ENCODE peak calls at places on chromosome 17, in ten cellular contexts. U is transverse colon; P is right lobe of liver; F is chondrocyte; S is HFFc6; J is dorsolateral prefrontal cortex; K is CD8-positive, alpha-beta T cell; W is IMR-90; D is neural crest cell; G is glutamatergic neuron. H is an unnamed sample.

GRCh38 chr17:6666077-6666521 is 14.5 kb downstream of the C17orf100 start:
- DNase-seq in U (peak), P (peak), F (no peak), S (peak), J (peak), K (no peak), W (peak), D (peak), G (peak), H (peak)

GRCh38 chr17:43846221-43846712 is 709 bp upstream of the CD300LG start:
- DNase-seq in U (peak), P (peak), F (no peak), S (peak), J (peak), K (peak), W (peak), D (peak), G (peak), H (peak)

GRCh38 chr17:16215965-16216316 is 607 bp upstream of the NCOR1 start:
- DNase-seq in U (peak), P (no peak), F (no peak), S (no peak), J (no peak), K (no peak), W (no peak), D (no peak), G (no peak), H (no peak)

GRCh38 chr17:66200685-66201092 is 8.8 kb upstream of the CEP112 start:
- DNase-seq in U (peak), P (peak), F (no peak), S (peak), J (peak), K (peak), W (peak), D (peak), G (peak), H (peak)

GRCh38 chr17:37340804-37341203 is 35.0 kb upstream of the C17orf78 start:
- DNase-seq in U (no peak), P (no peak), F (no peak), S (no peak), J (no peak), K (no peak), W (no peak), D (no peak), G (no peak), H (no peak)

GRCh38 chr17:9971991-9972390 is 66.9 kb upstream of the RCVRN start:
- DNase-seq in U (peak), P (no peak), F (no peak), S (peak), J (peak), K (no peak), W (peak), D (no peak), G (no peak), H (peak)

GRCh38 chr17:65509032-65509431 is 52.4 kb downstream of the AXIN2 start:
- DNase-seq in U (no peak), P (no peak), F (no peak), S (no peak), J (no peak), K (no peak), W (no peak), D (no peak), G (no peak), H (no peak)

GRCh38 chr17:31477417-31478055 is 86.1 kb downstream of the RAB11FIP4 start:
- DNase-seq in U (no peak), P (no peak), F (no peak), S (no peak), J (no peak), K (no peak), W (no peak), D (no peak), G (no peak), H (no peak)

GRCh38 chr17:34412965-34413441 is 50.0 kb upstream of the CCL1 start:
- DNase-seq in U (no peak), P (no peak), F (no peak), S (peak), J (no peak), K (no peak), W (peak), D (no peak), G (no peak), H (no peak)

GRCh38 chr17:4955091-4955490 is 4.2 kb downstream of the ENO3 start:
- DNase-seq in U (no peak), P (no peak), F (no peak), S (no peak), J (no peak), K (no peak), W (no peak), D (no peak), G (no peak), H (no peak)

GRCh38 chr17:4959261-4959965 is 8.2 kb downstream of the SPAG7 start:
- DNase-seq in U (no peak), P (no peak), F (no peak), S (no peak), J (no peak), K (no peak), W (no peak), D (no peak), G (no peak), H (no peak)

GRCh38 chr17:4958102-4958501 is 7.2 kb downstream of the ENO3 start:
- DNase-seq in U (no peak), P (peak), F (no peak), S (no peak), J (no peak), K (no peak), W (no peak), D (no peak), G (no peak), H (no peak)

GRCh38 chr17:4953461-4953961 is 2.6 kb downstream of the ENO3 start:
- DNase-seq in U (no peak), P (no peak), F (no peak), S (peak), J (no peak), K (no peak), W (peak), D (no peak), G (no peak), H (peak)

DNA sequence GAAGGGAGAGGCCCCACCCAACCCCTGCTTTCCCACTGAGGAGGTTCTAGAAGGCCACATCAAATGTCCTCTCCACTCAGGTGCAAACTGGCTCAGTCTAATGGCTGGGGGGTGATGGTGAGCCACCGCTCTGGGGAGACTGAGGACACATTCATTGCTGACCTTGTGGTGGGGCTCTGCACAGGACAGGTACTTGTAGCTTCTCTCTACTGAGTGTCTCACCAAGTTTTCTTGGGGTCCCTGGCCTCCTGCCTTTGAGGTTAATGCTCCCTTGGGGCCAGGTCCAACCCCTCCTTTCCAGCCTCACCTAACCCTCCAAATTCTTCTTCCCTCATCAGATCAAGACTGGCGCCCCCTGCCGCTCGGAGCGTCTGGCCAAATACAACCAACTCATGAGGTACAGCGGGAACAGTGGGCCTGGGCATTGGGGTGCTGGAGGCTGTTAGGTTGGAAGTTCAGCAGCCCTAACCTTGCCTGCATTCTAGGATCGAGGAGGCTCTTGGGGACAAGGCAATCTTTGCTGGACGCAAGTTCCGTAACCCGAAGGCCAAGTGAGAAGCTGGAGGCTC is 5.7 kb downstream of the ENO3 start:
- DNase-seq in U (no peak), P (no peak), F (no peak), S (no peak), J (no peak), K (no peak), W (no peak), D (no peak), G (no peak), H (no peak)
- TF ChIP-seq CTCF in U (no peak), P (no peak), F (peak), S (peak), J (no peak), K (no peak), W (peak), D (no peak), G (no peak), H (peak)

DNA sequence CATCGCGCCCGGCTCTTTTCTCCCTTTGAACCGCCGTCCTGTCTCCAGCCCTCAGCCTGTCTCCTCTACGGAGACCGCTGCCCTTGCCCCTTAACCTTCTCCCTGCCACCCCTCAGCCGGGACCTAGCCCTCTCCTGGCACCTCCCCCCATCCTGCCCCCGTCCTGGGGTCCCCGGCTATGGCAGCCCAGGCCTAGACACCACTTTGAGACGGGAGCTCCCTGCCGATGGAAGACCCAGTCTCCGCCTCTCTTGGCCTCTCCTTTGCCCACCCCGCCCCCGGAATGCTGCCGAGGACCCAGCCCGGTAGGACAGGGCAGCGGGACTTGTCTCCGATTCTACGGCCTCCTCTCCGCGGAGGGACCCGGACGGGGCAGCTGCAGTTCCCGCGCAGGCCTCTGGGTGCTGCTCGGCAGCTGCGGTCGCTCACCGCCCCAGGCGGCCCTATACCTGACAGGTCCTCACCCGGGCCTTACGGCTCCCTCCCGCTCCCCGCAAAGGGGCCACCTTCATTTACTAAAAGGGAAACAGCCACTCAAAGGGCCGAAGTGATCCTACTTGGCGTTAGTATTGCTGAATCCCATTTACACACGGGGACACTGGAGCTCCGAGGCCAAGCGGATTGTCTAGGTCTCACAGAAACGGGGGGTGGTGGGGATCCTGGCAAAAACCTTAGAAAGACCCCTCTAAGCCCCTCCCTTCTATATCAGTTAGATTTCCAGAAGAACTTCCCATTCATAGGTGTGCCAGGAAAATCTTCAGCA is 32.6 kb upstream of the TAC4 start:
- DNase-seq in U (peak), P (peak), F (no peak), S (peak), J (peak), K (peak), W (peak), D (peak), G (peak), H (peak)
- TF ChIP-seq CTCF in U (peak), P (peak), F (peak), S (peak), J (peak), K (peak), W (peak), D (peak), G (peak), H (peak)

DNA sequence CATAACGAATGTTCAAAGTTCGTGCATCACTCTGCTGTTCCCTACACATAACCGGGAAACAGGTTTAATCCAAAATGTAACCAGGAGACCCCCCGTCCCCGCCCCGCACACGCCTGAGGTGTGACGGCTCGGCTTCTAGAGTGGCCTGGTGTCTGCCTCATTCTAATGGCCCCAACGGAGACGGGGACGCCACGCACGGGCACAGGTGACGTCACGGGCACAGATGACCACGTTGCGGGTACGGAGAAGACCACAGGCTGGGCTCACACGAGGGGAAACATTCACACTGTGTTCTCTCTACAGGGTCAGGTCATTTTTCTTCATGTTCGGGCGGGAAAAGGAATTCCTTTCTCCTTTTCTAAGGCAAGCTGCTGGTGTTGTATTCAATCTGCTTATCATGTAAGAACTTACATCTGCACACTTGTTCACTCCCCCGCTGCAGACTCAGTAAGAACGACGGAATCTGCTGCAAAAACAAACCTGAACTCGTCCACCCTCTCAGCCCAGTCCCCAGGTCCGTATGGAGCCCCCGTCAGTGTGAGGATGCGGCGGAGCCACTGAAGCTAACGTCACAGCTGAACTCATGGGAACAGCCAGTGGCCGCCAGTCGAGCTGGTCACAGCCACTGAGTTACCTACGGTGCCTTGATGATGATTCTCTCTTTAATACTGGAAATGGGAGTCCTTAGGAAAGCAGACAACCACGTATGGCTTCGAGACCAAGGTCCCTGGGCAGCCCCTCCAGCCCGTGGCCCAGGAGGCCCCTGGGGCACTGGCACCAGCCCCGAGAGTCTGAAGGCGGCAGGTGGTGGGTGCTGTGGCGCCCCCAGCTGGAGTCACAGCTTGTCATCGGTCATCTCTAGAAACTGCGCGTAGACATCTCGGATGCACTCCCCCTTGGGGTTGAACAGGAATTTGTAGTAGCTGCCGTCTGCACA is 32.9 kb downstream of the WDR45B start:
- DNase-seq in U (no peak), P (no peak), F (no peak), S (no peak), J (no peak), K (no peak), W (no peak), D (no peak), G (peak), H (no peak)
- TF ChIP-seq CTCF in U (no peak), P (no peak), F (peak), S (peak), J (no peak), K (no peak), W (no peak), D (no peak), G (no peak), H (peak)

GRCh38 chr17:8212312-8213180 is 2.2 kb upstream of the AURKB start:
- DNase-seq in U (no peak), P (no peak), F (no peak), S (peak), J (no peak), K (no peak), W (no peak), D (no peak), G (no peak), H (no peak)
- TF ChIP-seq CTCF in U (no peak), P (no peak), F (no peak), S (no peak), J (no peak), K (no peak), W (no peak), D (no peak), G (no peak), H (no peak)

DNA sequence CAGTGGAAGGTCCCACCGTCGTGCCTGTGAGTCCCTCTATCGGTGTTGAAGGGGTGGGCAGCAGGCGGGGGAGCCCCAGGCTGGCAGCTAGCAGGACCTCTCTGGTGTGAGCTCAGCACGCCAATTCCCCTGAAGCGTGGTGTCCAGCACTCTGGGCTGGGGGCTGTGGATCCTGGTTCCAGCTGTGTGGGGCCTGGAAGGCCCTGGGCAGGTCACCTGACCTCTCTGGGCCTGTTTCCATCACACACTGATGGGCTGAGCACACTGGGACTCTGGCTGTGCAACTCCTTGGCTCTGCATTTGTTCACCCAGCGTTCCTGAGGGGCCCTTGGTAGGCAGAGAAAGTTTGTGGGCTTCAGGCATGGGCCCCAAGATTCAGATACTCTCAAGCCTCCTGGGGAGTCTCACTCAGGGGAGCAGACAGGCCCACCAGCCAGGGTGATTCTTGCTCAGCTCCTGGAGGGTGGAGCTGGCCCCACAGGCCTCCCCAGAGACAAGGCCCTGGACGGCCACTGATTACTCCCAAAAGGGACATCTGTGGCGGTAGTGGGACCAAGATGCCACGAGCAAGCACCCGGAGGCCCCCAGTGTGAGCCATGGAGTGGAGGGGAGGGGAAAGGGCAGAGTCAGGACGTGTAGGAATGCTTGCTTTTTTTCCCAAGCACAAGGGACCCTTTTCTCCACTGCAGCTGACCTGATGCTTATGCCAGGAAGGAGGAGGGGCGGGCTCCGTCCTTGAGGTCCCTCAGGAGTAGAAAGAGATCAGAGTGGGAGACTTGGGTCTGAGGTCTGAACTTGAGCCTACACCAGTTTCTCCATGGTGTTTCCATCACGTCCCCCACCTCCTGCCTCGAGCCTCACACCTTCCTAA is 8.5 kb downstream of the SCGB1C2 start:
- DNase-seq in U (no peak), P (peak), F (peak), S (no peak), J (peak), K (no peak), W (no peak), D (no peak), G (peak), H (no peak)
- TF ChIP-seq CTCF in U (no peak), P (no peak), F (no peak), S (no peak), J (no peak), K (no peak), W (no peak), D (no peak), G (no peak), H (no peak)

DNA sequence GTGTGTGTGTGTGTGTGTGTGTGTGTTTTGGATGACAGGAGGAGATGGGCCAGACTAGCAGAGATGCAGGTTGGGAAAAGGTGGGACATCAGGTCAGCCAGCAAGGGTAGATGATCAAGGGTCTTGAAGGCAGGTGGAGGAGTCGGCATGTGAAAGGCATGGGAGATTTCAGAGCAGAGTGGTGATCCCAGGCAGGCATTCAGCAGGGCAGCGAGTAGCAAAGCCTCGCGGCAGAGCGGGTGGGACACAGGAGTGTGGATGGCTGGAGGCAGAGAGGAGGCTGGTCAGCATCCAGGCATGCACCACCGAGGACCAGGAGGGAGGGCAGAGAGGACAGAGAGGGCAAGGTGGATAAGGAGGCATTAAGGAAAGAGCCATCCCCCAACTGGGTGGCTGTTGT is 75.0 kb upstream of the RPL38 start:
- DNase-seq in U (no peak), P (no peak), F (no peak), S (no peak), J (no peak), K (no peak), W (no peak), D (no peak), G (no peak), H (no peak)
- TF ChIP-seq CTCF in U (no peak), P (no peak), F (no peak), S (no peak), J (no peak), K (no peak), W (no peak), D (no peak), G (no peak), H (no peak)

DNA sequence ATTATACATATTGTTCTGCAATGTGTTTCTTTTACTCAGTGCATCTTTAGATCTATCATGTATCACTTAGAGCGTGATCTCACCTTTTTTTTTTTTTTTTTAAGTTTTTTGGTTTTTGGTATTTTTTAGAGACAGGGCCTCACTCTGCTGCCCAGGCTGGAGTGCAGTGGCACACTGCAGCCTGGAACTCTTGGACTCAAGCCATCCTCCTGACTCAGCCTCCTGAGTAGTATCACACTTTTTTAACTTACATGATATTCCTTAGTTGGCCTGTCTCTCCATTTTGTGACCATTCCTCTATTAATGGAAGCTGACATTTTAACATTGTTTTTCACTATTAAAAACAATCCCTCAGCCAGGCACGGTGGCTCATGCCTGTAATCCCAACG is 4.7 kb upstream of the MPO start:
- DNase-seq in U (no peak), P (no peak), F (no peak), S (no peak), J (no peak), K (no peak), W (no peak), D (no peak), G (no peak), H (no peak)
- TF ChIP-seq CTCF in U (no peak), P (no peak), F (no peak), S (no peak), J (no peak), K (no peak), W (no peak), D (no peak), G (no peak), H (no peak)

H was measured in astrocyte of the spinal cord.